ENCODE peak calls at places on chromosomes 5 and 9, in nine cellular contexts. O is CD8-positive, alpha-beta memory T cell; V is left cardiac atrium; G is PC-3; N is adipocyte; E is ecto neural progenitor cell; U is stimulated activated CD8-positive, alpha-beta memory T cell treated with anti-CD3 and anti-CD28 coated beads, Interleukin-15, amount 100 ng/mL, for 4 hours; D is Panc1; X is T-helper 9 cell. C is an unnamed sample.
A peak's percentile ranks its signal among the peaks of the same experiment; 100 is the strongest.

GRCh38 chr5:176788931-176789872 is 21.2 kb upstream of the UNC5A start:
- DNase-seq in E (no peak), O (no peak), N (no peak), G (no peak), U (no peak), D (no peak), X (no peak), V (no peak), C (peak; percentile 11)

GRCh38 chr9:129185991-129186390 is 7.9 kb upstream of the IER5L start:
- DNase-seq in G (peak; percentile 43), X (no peak), E (no peak), N (no peak), D (no peak), O (no peak), V (no peak), U (no peak), C (no peak)

GRCh38 chr9:131094622-131095021 is 1.7 kb upstream of the AIF1L start:
- DNase-seq in E (no peak), G (peak; percentile 14), X (no peak), O (no peak), N (peak; percentile 72), U (no peak), V (peak; percentile 54), D (no peak), C (no peak)

GRCh38 chr9:13915591-13916301 is 398.2 kb downstream of the NFIB start:
- DNase-seq in O (no peak), D (no peak), U (no peak), G (peak; percentile 15), E (no peak), V (no peak), N (peak; percentile 30), X (no peak), C (no peak)

GRCh38 chr9:114718801-114719221 is 36.8 kb upstream of the TEX48 start:
- DNase-seq in D (no peak), O (peak; percentile 35), V (no peak), G (peak; percentile 95), X (peak; percentile 39), E (no peak), U (peak; percentile 69), N (no peak), C (no peak)

GRCh38 chr9:131622536-131622935 is 77.2 kb downstream of the PRRT1B start:
- DNase-seq in D (no peak), O (no peak), X (no peak), N (no peak), U (no peak), V (no peak), G (no peak), E (no peak), C (no peak)

GRCh38 chr5:89297111-89297510 is 414.1 kb upstream of the MEF2C start:
- DNase-seq in G (no peak), E (no peak), V (no peak), X (no peak), U (no peak), O (no peak), D (no peak), N (no peak), C (no peak)

GRCh38 chr9:131545786-131546335 is 538 bp downstream of the PRRT1B start:
- DNase-seq in N (no peak), D (no peak), O (no peak), E (no peak), X (no peak), G (no peak), U (no peak), V (no peak), C (no peak)

GRCh38 chr9:123102380-123103113 is 69.1 kb downstream of the GPR21 start:
- DNase-seq in G (peak; percentile 6), D (no peak), X (no peak), V (no peak), N (peak; percentile 56), E (no peak), O (no peak), U (no peak), C (no peak)

GRCh38 chr9:70315389-70315788 is 56.6 kb downstream of the SMC5 start:
- DNase-seq in D (no peak), N (peak; percentile 53), E (no peak), G (peak; percentile 6), V (no peak), X (no peak), O (no peak), U (no peak), C (no peak)

GRCh38 chr5:56516441-56516840 is 283.3 kb upstream of the ANKRD55 start:
- DNase-seq in E (no peak), V (no peak), U (no peak), X (no peak), D (no peak), G (no peak), O (no peak), N (no peak), C (no peak)

GRCh38 chr9:127035423-127035822 is 87.0 kb downstream of the ANGPTL2 start:
- DNase-seq in X (no peak), V (peak; percentile 64), U (no peak), E (no peak), G (no peak), N (no peak), D (no peak), O (no peak), C (no peak)

GRCh38 chr5:146342882-146343865 is 4.5 kb downstream of the POU4F3 start:
- DNase-seq in O (no peak), U (no peak), V (no peak), N (no peak), X (no peak), E (no peak), D (no peak), G (no peak), C (no peak)

GRCh38 chr5:52132053-52132452 is 655.7 kb upstream of the ITGA1 start:
- DNase-seq in N (no peak), U (no peak), D (no peak), X (no peak), O (no peak), V (no peak), E (no peak), G (no peak), C (no peak)

GRCh38 chr5:95818181-95819147 is 4.1 kb downstream of the GLRX start:
- DNase-seq in U (no peak), E (no peak), V (no peak), X (no peak), N (no peak), G (no peak), O (no peak), D (no peak), C (peak; percentile 64)

GRCh38 chr5:139863855-139864558 is 68.4 kb downstream of the PSD2 start:
- DNase-seq in G (peak; percentile 64), O (peak; percentile 48), N (peak; percentile 83), U (no peak), V (peak; percentile 72), E (peak; percentile 77), D (peak; percentile 38), X (peak; percentile 45), C (peak; percentile 75)

GRCh38 chr5:5980601-5981000 is 397.7 kb downstream of the MED10 start:
- DNase-seq in U (no peak), X (no peak), O (no peak), N (no peak), V (no peak), E (no peak), G (no peak), D (no peak), C (no peak)

GRCh38 chr9:4970970-4971641 is 14.0 kb upstream of the JAK2 start:
- DNase-seq in O (no peak), N (no peak), U (peak; percentile 33), G (no peak), E (no peak), V (no peak), X (peak; percentile 2), D (no peak), C (peak; percentile 22)

GRCh38 chr9:96565684-96566360 is 53.8 kb downstream of the CDC14B start:
- DNase-seq in E (no peak), G (no peak), D (no peak), X (no peak), U (no peak), N (peak; percentile 67), O (no peak), V (no peak), C (no peak)

GRCh38 chr5:93079046-93079445 is 502.0 kb downstream of the NR2F1-AS1 start:
- DNase-seq in E (no peak), D (no peak), V (no peak), N (no peak), O (no peak), U (no peak), G (no peak), X (no peak), C (no peak)

GRCh38 chr5:1536298-1537165 is 12.8 kb upstream of the LPCAT1 start:
- DNase-seq in U (peak; percentile 46), E (peak; percentile 39), O (peak; percentile 60), X (peak; percentile 54), N (peak; percentile 32), G (no peak), D (no peak), V (peak; percentile 19), C (peak; percentile 83)

GRCh38 chr5:147216552-147217154 is 18.2 kb upstream of the STK32A start:
- DNase-seq in N (no peak), U (no peak), O (no peak), D (no peak), G (peak; percentile 66), V (no peak), E (peak; percentile 50), X (no peak), C (no peak)

C was measured in B cell.